ENCODE peak calls at places on chromosomes 11 and 22, in four cellular contexts. X, J, N and E are unnamed samples.

GRCh38 chr22:20076627-20077172 is 3.3 kb upstream of the DGCR8 start:
- DNase-seq in X (no peak), N (no peak), J (no peak), E (no peak)

GRCh38 chr11:1803246-1803645 is 31.5 kb upstream of the SYT8 start:
- DNase-seq in X (no peak), J (no peak), N (no peak), E (no peak)

GRCh38 chr11:25900814-25901213 is 431.1 kb upstream of the ANO3 start:
- DNase-seq in J (no peak), X (no peak), N (no peak), E (no peak)

GRCh38 chr11:45185228-45185729 is 38.8 kb downstream of the PRDM11 start:
- DNase-seq in N (no peak), X (no peak), J (no peak), E (no peak)

GRCh38 chr11:8252946-8253345 is 10.7 kb downstream of the LMO1 start:
- DNase-seq in X (no peak), J (no peak), N (no peak), E (no peak)

GRCh38 chr22:46742576-46743221 is 4.6 kb upstream of the CERK start:
- DNase-seq in N (no peak), X (no peak), J (no peak), E (no peak)

GRCh38 chr11:2940166-2940929 is 11.1 kb upstream of the PHLDA2 start:
- DNase-seq in N (no peak), J (peak; percentile 30), X (no peak), E (peak; percentile 46)

GRCh38 chr22:22863001-22863400 is 24.6 kb upstream of the IGLL5 start:
- DNase-seq in J (no peak), N (no peak), X (no peak), E (no peak)

GRCh38 chr11:1160231-1161101 is 2.7 kb downstream of the MUC5AC start:
- DNase-seq in N (no peak), X (no peak), J (peak; percentile 28), E (no peak)

GRCh38 chr11:87740968-87741367 is 434.3 kb downstream of the RAB38 start:
- DNase-seq in N (no peak), J (no peak), X (no peak), E (no peak)

GRCh38 chr11:32893947-32894827 is 1.6 kb downstream of the QSER1 start:
- DNase-seq in X (no peak), J (peak; percentile 72), N (peak; percentile 39), E (peak; percentile 81)

GRCh38 chr11:65418681-65419459 is 3.7 kb upstream of the NEAT1 start:
- DNase-seq in J (peak; percentile 91), N (peak; percentile 91), X (peak; percentile 75), E (peak; percentile 99)

GRCh38 chr11:14267861-14268635 is 90.9 kb downstream of the RRAS2 start:
- DNase-seq in X (no peak), N (no peak), J (no peak), E (no peak)

GRCh38 chr22:44743804-44744211 is 8.6 kb upstream of the ARHGAP8 start:
- DNase-seq in N (no peak), X (no peak), J (peak; percentile 64), E (no peak)

GRCh38 chr11:45872513-45873356 is 12.7 kb upstream of the MAPK8IP1 start:
- DNase-seq in X (peak; percentile 73), J (peak; percentile 88), N (no peak), E (peak; percentile 29)

GRCh38 chr11:37072538-37072937 is 474.5 kb upstream of the RAG2 start:
- DNase-seq in J (no peak), X (no peak), N (no peak), E (no peak)
- TF ChIP-seq TCF12 in J (no peak), X (no peak), N (no peak), E (no peak)

GRCh38 chr11:118605116-118605867 is 2.1 kb upstream of the PHLDB1 start:
- DNase-seq in N (no peak), J (peak; percentile 78), X (no peak), E (peak; percentile 41)
- TF ChIP-seq TCF12 in N (no peak), J (peak; percentile 91), X (peak; percentile 94), E (no peak)

GRCh38 chr11:103656382-103656781 is 380.1 kb upstream of the DDI1 start:
- DNase-seq in J (no peak), N (no peak), X (no peak), E (no peak)

GRCh38 chr11:103659743-103660142 is 376.7 kb upstream of the DDI1 start:
- DNase-seq in X (no peak), J (no peak), N (no peak), E (no peak)

GRCh38 chr11:103661991-103662390 is 374.4 kb upstream of the DDI1 start:
- DNase-seq in N (no peak), J (no peak), X (no peak), E (no peak)

GRCh38 chr11:103661185-103661584 is 375.3 kb upstream of the DDI1 start:
- DNase-seq in X (no peak), J (no peak), N (no peak), E (no peak)

GRCh38 chr11:103659138-103659734 is 377.2 kb upstream of the DDI1 start:
- DNase-seq in X (no peak), N (no peak), J (peak; percentile 48), E (no peak)
- TF ChIP-seq TCF12 in X (no peak), N (no peak), J (peak; percentile 61), E (no peak)

GRCh38 chr11:123654566-123655081 is at the start of gene SCN3B:
- DNase-seq in X (no peak), N (no peak), J (peak; percentile 99), E (peak; percentile 24)
- TF ChIP-seq TCF12 in X (no peak), N (no peak), J (no peak), E (no peak)

DNA sequence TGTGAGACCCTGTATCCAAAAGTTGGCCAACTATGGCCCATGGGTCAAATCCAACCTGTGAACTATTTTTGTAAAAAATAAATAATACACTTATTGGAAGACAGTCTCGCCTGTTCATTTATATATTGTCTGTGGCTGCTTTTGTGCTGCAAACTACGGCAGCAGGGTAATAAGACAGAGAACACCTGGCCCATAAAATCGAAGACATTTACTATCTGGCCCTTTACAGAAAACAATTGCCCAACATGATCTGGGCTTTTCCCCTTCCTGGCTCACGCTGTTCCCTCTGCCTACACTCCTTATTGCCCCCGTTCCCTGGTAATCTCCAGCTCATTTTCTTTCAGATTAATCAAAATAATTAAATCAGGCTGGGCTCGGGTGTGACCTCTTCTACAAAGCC is 5.6 kb downstream of the PLAAT2 start:
- DNase-seq in J (no peak), X (no peak), N (no peak), E (no peak)
- TF ChIP-seq TCF12 in J (no peak), X (no peak), N (no peak), E (no peak)